ENCODE peak calls at places on chromosomes 11 and 22, in ten cellular contexts. A is mammary epithelial cell, Q is H9, I is HCT116, Z is heart right ventricle, C is colonic mucosa, W is hepatocyte, S is adrenal gland, Y is Peyer's patch, J is MM.1S. B is an unnamed sample.

GRCh38 chr11:120389693-120390584 is 53.7 kb downstream of the ARHGEF12 start:
- DNase-seq in A (peak; percentile 32), Q (no peak), I (no peak), Z (no peak), C (no peak), W (no peak), S (no peak), Y (no peak), J (no peak), B (no peak)

GRCh38 chr11:72225411-72225951 is 914 bp downstream of the INPPL1 start:
- DNase-seq in A (peak; percentile 12), Q (peak; percentile 29), I (no peak), Z (no peak), C (no peak), W (peak; percentile 13), S (no peak), Y (peak; percentile 35), J (no peak), B (no peak)

GRCh38 chr11:94732617-94733292 is 35.4 kb upstream of the AMOTL1 start:
- DNase-seq in A (peak; percentile 69), Q (no peak), I (no peak), Z (peak; percentile 56), C (no peak), W (no peak), S (peak; percentile 85), Y (no peak), J (no peak), B (no peak)

GRCh38 chr11:22192642-22193347 is at the start of gene ANO5:
- DNase-seq in A (no peak), Q (peak; percentile 89), I (no peak), Z (peak; percentile 78), C (peak; percentile 88), W (peak; percentile 78), S (peak; percentile 81), Y (no peak), J (peak; percentile 56), B (peak; percentile 85)

GRCh38 chr11:72767203-72768062 is 15.2 kb upstream of the ARAP1 start:
- DNase-seq in A (no peak), Q (no peak), I (no peak), Z (no peak), C (no peak), W (no peak), S (no peak), Y (no peak), J (no peak), B (no peak)

GRCh38 chr11:23727821-23728220 is 769.0 kb upstream of the LUZP2 start:
- DNase-seq in A (peak; percentile 12), Q (no peak), I (no peak), Z (no peak), C (no peak), W (peak; percentile 8), S (no peak), Y (no peak), J (no peak), B (no peak)

GRCh38 chr11:118306556-118306955 is 2.0 kb downstream of the CD3E start:
- DNase-seq in A (no peak), Q (no peak), I (no peak), Z (no peak), C (no peak), W (no peak), S (no peak), Y (no peak), J (no peak), B (no peak)

GRCh38 chr11:128026596-128026995 is 560.8 kb downstream of the ETS1 start:
- DNase-seq in A (peak; percentile 99), Q (no peak), I (no peak), Z (no peak), C (no peak), W (peak; percentile 69), S (peak; percentile 75), Y (no peak), J (no peak), B (no peak)

GRCh38 chr22:45226681-45227186 is 14.0 kb downstream of the KIAA0930 start:
- DNase-seq in A (peak; percentile 64), Q (peak; percentile 18), I (no peak), Z (no peak), C (no peak), W (no peak), S (no peak), Y (no peak), J (no peak), B (peak; percentile 91)

GRCh38 chr11:69684651-69685050 is 9.5 kb upstream of the LTO1 start:
- DNase-seq in A (no peak), Q (no peak), I (no peak), Z (no peak), C (no peak), W (no peak), S (no peak), Y (no peak), J (no peak), B (peak; percentile 57)

GRCh38 chr22:23405366-23405851 is 174.7 kb downstream of the IGLL1 start:
- DNase-seq in A (no peak), Q (peak; percentile 37), I (no peak), Z (no peak), C (no peak), W (no peak), S (no peak), Y (no peak), J (no peak), B (peak; percentile 39)

GRCh38 chr11:73019996-73020395 is 122.1 kb downstream of the FCHSD2 start:
- DNase-seq in A (no peak), Q (no peak), I (no peak), Z (no peak), C (no peak), W (no peak), S (no peak), Y (no peak), J (no peak), B (no peak)

GRCh38 chr22:41876675-41877074 is 38.2 kb downstream of the SHISA8 start:
- DNase-seq in A (no peak), Q (no peak), I (no peak), Z (no peak), C (no peak), W (no peak), S (no peak), Y (no peak), J (no peak), B (no peak)

GRCh38 chr11:96149743-96150555 is 193.0 kb downstream of the MAML2 start:
- DNase-seq in A (peak; percentile 61), Q (no peak), I (no peak), Z (no peak), C (no peak), W (peak; percentile 35), S (no peak), Y (no peak), J (no peak), B (no peak)

DNA sequence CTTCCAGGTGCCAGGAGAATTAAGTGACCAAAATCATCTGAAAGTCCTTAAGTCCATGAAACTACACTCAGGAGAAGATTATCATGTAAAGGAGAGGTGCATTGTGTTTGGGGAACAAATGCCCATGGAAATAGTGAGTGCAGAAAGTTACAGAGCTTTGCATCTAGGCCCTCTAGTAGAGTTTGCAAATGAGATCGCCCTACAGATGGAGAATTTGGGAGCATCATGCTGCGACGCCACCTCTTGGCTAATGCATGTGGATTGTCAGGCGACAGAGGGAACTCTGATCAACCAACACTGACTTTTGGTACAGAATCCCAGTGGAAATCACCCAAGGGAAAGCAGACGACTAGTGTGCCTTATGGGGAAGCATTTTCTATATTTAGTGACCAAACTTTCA is 188.7 kb downstream of the BLID start:
- DNase-seq in A (no peak), Q (no peak), I (no peak), Z (no peak), C (no peak), W (no peak), S (no peak), Y (no peak), J (no peak), B (no peak)
- TF ChIP-seq CTCF in A (no peak), Q (no peak), I (no peak), Z (no peak), C (no peak), W (no peak), S (no peak), Y (no peak), J (no peak), B (no peak)

GRCh38 chr11:2644844-2645778 is 54.7 kb downstream of the KCNQ1OT1 start:
- DNase-seq in A (no peak), Q (no peak), I (no peak), Z (no peak), C (no peak), W (no peak), S (no peak), Y (no peak), J (no peak), B (no peak)

GRCh38 chr11:2643746-2644145 is 56.0 kb downstream of the KCNQ1OT1 start:
- DNase-seq in A (no peak), Q (no peak), I (no peak), Z (no peak), C (no peak), W (no peak), S (no peak), Y (no peak), J (no peak), B (no peak)

GRCh38 chr11:2647167-2647566 is 52.6 kb downstream of the KCNQ1OT1 start:
- DNase-seq in A (no peak), Q (no peak), I (no peak), Z (no peak), C (no peak), W (no peak), S (no peak), Y (no peak), J (no peak), B (no peak)

GRCh38 chr11:2647953-2648352 is 51.8 kb downstream of the KCNQ1OT1 start:
- DNase-seq in A (no peak), Q (no peak), I (no peak), Z (no peak), C (no peak), W (no peak), S (no peak), Y (no peak), J (no peak), B (no peak)

DNA sequence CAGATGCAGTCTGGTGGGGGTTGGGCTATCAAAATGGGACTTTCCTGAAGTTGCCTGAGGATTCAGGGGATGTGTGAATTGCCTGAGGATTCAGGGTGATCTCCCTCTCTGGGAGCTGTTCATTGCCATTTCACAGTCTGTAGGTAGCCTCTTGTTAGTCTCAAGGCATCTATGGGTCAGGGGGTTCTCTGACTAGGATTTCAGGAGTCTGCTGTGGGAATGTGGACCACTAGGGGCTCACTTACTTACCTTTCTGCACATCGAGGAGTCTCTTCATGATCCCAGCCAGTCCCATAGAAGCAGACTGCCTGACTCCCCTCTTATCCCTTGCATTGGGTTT is 54.0 kb downstream of the KCNQ1OT1 start:
- DNase-seq in A (no peak), Q (no peak), I (no peak), Z (no peak), C (no peak), W (no peak), S (no peak), Y (no peak), J (no peak), B (no peak)
- H3K9me3 ChIP-seq in A (peaks cover 25% of the 10 kb centered on the region), Q (peaks cover 42% of the 10 kb centered on the region), I (peaks cover 21% of the 10 kb centered on the region), Z (peaks cover 4% of the 10 kb centered on the region), C (peaks cover 6% of the 10 kb centered on the region), W (peaks cover 83% of the 10 kb centered on the region), S (peaks cover 48% of the 10 kb centered on the region), Y (peaks cover 61% of the 10 kb centered on the region), J (no peaks in the 10 kb centered on the region), B (peaks cover 42% of the 10 kb centered on the region)

GRCh38 chr22:33894515-33894914 is 25.8 kb downstream of the LARGE1 start:
- DNase-seq in A (no peak), Q (no peak), I (no peak), Z (no peak), C (no peak), W (no peak), S (peak; percentile 72), Y (no peak), J (no peak), B (no peak)
- TF ChIP-seq CTCF in A (no peak), Q (no peak), I (no peak), Z (no peak), C (no peak), W (no peak), S (no peak), Y (no peak), J (no peak), B (no peak)

GRCh38 chr11:55357560-55358184 is 10.1 kb upstream of the OR4A15 start:
- DNase-seq in A (no peak), Q (no peak), I (no peak), Z (no peak), C (no peak), W (no peak), S (no peak), Y (no peak), J (peak; percentile 55), B (no peak)
- H3K9me3 ChIP-seq in A (peaks cover 12% of the 10 kb centered on the region), Q (peaks cover 94% of the 10 kb centered on the region), I (no peaks in the 10 kb centered on the region), Z (no peaks in the 10 kb centered on the region), C (no peaks in the 10 kb centered on the region), W (no peaks in the 10 kb centered on the region), S (no peaks in the 10 kb centered on the region), Y (peaks cover 6% of the 10 kb centered on the region), J (no peaks in the 10 kb centered on the region), B (peaks cover 5% of the 10 kb centered on the region)